ENCODE peak calls at places on chromosome 19, in five cellular contexts. Q is psoas muscle, E is neural progenitor cell, T is tibial artery, X is ovary. F is an unnamed sample. For H3K9me3, the result is how much of the 10 kb centered on the place peaks cover.

GRCh38 chr19:30744741-30745475 is 372.7 kb downstream of the ZNF536 start:
- DNase-seq in Q (no peak), E (no peak), T (no peak), X (no peak), F (no peak)

GRCh38 chr19:16386619-16387240 is 62.1 kb downstream of the KLF2 start:
- DNase-seq in Q (no peak), E (peak), T (no peak), X (no peak), F (no peak)

GRCh38 chr19:14563989-14564650 is 7.7 kb downstream of the NDUFB7 start:
- DNase-seq in Q (peak), E (peak), T (no peak), X (no peak), F (no peak)

GRCh38 chr19:40143612-40144011 is 47.6 kb upstream of the MAP3K10 start:
- DNase-seq in Q (no peak), E (no peak), T (no peak), X (no peak), F (no peak)

GRCh38 chr19:31232871-31233270 is 116.4 kb downstream of the TSHZ3 start:
- DNase-seq in Q (no peak), E (no peak), T (no peak), X (no peak), F (no peak)

GRCh38 chr19:50822661-50823208 is 852 bp downstream of the KLK1 start:
- DNase-seq in Q (no peak), E (no peak), T (no peak), X (no peak), F (no peak)

GRCh38 chr19:41588497-41589209 is 12.7 kb downstream of the CEACAM21 start:
- DNase-seq in Q (no peak), E (peak), T (no peak), X (no peak), F (no peak)

GRCh38 chr19:4636151-4636717 is 3.1 kb upstream of the TNFAIP8L1 start:
- DNase-seq in Q (peak), E (peak), T (no peak), X (peak), F (peak)

GRCh38 chr19:906480-906879 is 6.5 kb downstream of the R3HDM4 start:
- DNase-seq in Q (no peak), E (no peak), T (no peak), X (no peak), F (no peak)

GRCh38 chr19:30662211-30662861 is 290.2 kb downstream of the ZNF536 start:
- DNase-seq in Q (no peak), E (no peak), T (no peak), X (no peak), F (no peak)

GRCh38 chr19:10270180-10270615 is 722 bp upstream of the ICAM1 start:
- DNase-seq in Q (peak), E (peak), T (peak), X (no peak), F (peak)

GRCh38 chr19:33403973-33404304 is 30.4 kb downstream of the CEBPG start:
- DNase-seq in Q (no peak), E (no peak), T (no peak), X (no peak), F (no peak)

GRCh38 chr19:3310711-3311110 is 55.7 kb upstream of the NFIC start:
- DNase-seq in Q (no peak), E (no peak), T (no peak), X (no peak), F (no peak)

GRCh38 chr19:49689133-49690072 is at the start of gene ADM5:
- DNase-seq in Q (no peak), E (peak), T (no peak), X (no peak), F (no peak)

GRCh38 chr19:31666126-31666525 is 316.9 kb upstream of the TSHZ3 start:
- DNase-seq in Q (no peak), E (no peak), T (no peak), X (no peak), F (no peak)

GRCh38 chr19:29545866-29546582 is 20.2 kb downstream of the VSTM2B start:
- DNase-seq in Q (no peak), E (no peak), T (peak), X (no peak), F (no peak)

GRCh38 chr19:33442706-33443105 is 69.2 kb downstream of the CEBPG start:
- DNase-seq in Q (no peak), E (no peak), T (peak), X (no peak), F (no peak)

GRCh38 chr19:3987619-3988371 is 2.5 kb upstream of the EEF2 start:
- DNase-seq in Q (peak), E (peak), T (peak), X (peak), F (no peak)

GRCh38 chr19:23254141-23254910 is 4.1 kb upstream of the ZNF724 start:
- DNase-seq in Q (no peak), E (peak), T (no peak), X (no peak), F (no peak)

GRCh38 chr19:39194832-39195542 is 1.8 kb upstream of the NCCRP1 start:
- DNase-seq in Q (no peak), E (peak), T (no peak), X (no peak), F (no peak)

GRCh38 chr19:42249149-42249750 is 5.7 kb downstream of the ERF start:
- DNase-seq in Q (no peak), E (no peak), T (peak), X (no peak), F (no peak)

GRCh38 chr19:54464044-54464623 is 556 bp upstream of the LENG9 start:
- DNase-seq in Q (peak), E (peak), T (peak), X (peak), F (peak)

GRCh38 chr19:19459707-19460251 is 54.3 kb downstream of the GATAD2A start:
- DNase-seq in Q (peak), E (no peak), T (no peak), X (no peak), F (peak)

DNA sequence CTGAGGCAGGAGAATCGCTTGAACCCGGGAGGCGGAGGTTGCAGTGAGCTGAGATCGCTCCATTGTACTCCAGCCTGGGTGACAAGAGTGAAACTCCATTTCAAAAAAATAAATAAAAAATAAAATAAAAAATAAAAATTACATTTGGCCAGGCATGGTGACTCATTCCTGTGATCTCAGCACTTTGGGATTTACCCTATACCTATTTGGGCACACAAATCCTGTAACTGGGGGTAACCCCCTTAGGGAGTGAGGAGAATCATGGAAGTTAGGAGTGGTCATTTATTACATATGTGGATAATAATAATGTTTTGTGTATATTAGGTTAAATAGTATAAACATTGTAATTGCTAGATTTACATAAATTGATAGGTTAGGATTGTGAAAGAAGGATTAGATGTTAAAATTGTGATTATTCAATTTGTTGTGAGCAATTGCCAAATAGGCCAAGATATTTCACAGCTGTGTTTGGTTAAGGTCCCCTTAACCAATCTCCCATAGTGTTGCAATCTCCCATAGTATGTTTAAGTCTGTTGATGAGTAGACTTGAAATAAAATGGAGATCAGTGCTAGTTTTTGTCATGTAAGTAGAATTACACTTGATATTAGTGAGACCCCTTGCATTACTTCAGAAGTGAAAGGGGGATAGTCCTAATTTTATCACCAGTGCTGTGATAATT is 30.7 kb downstream of the ZNF844 start:
- DNase-seq in Q (no peak), E (no peak), T (no peak), X (no peak), F (no peak)
- H3K27ac ChIP-seq in Q (no peak), E (no peak), T (no peak), X (no peak), F (no peak)

DNA sequence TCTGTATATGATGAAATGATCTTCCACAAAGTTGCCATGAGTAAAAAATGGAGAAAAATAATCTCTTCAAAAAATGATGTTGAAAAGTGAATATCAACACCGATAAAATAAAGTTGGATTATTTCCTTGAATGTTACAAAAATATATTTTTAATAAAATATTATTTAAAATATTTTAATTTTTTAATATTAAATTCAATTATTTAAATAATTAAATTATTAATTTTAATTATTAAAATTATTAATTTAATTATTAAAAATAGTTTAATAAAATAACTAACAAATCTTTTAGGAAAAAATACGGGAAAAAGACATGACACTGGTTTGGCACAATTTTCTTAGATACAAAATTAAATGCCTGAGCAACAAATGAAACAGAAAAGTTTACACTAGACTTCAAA is 21.3 kb downstream of the ZNF626 start:
- DNase-seq in Q (no peak), E (no peak), T (no peak), X (no peak), F (no peak)
- H3K9me3 ChIP-seq in Q (under half), E (under half), T (half or more), X (under half), F (half or more)

DNA sequence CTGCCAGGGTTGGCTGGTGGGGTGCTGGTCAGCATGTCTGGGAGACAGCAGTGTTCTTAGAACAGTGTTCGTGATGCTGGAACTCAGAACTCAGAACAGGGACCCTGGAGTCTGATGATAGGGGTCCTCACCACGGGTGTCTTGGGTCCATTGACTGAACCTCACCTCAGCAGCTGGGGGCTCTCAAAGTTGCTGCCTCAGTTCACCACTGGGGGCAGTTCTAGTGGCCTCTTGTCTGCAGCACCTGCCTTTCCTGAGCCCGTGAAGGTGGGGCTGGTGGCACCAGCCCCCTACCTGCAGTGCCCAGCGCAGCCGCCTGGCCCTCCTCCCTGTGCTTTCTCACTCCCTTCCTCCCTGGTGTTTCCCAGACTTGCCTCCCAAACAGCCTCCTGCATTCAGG is 28.5 kb downstream of the SAFB start:
- DNase-seq in Q (no peak), E (no peak), T (no peak), X (no peak), F (no peak)
- TF ChIP-seq CTCF in Q (no peak), E (no peak), T (no peak), X (no peak), F (no peak)

GRCh38 chr19:2289714-2290435 is 7.9 kb upstream of the PEAK3 start:
- DNase-seq in Q (peak), E (peak), T (no peak), X (no peak), F (no peak)
- H3K27ac ChIP-seq in Q (no peak), E (no peak), T (no peak), X (no peak), F (peak)

GRCh38 chr19:46147166-46147740 is 785 bp upstream of the IGFL2 start:
- DNase-seq in Q (no peak), E (no peak), T (no peak), X (no peak), F (no peak)

GRCh38 chr19:46137915-46138473 is 10.0 kb upstream of the IGFL2 start:
- DNase-seq in Q (no peak), E (no peak), T (no peak), X (no peak), F (no peak)

GRCh38 chr19:46141421-46141820 is 6.6 kb upstream of the IGFL2 start:
- DNase-seq in Q (no peak), E (no peak), T (no peak), X (no peak), F (no peak)

GRCh38 chr19:46144756-46145155 is 3.3 kb upstream of the IGFL2 start:
- DNase-seq in Q (no peak), E (no peak), T (no peak), X (no peak), F (no peak)

DNA sequence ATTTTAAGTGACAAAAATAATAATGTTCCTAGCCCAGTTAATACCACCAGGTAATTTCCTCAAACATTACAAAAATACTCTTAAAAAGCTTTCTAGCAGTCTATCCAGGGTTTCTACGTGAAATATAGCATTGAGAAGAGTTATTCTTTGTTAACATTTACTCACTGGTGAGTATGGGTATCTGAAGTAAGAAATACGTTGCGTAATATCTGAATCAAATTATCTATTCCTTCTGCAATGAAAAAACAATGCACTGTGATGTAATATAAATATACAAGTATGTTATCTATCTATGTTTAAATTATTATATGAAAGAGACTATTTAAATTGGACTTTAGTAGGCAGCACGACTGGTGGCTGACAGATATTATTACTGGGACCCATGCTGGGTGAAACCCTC is 5.7 kb upstream of the IGFL2 start:
- DNase-seq in Q (no peak), E (no peak), T (no peak), X (no peak), F (no peak)
- H3K9me3 ChIP-seq in Q (under half), E (under half), T (under half), X (under half), F (under half)